ENCODE peak calls at places on chromosomes 16 and 17, in eight cellular contexts. G, A, O, Q, N, T, Z and J are unnamed samples.

GRCh38 chr16:72517154-72517553 is 345.2 kb upstream of the PMFBP1 start:
- DNase-seq in N (no peak), Q (no peak), G (no peak), T (no peak), Z (no peak), O (no peak), A (no peak), J (no peak)

GRCh38 chr16:1257561-1258217 is 1.8 kb downstream of the TPSD1 start:
- DNase-seq in T (no peak), O (no peak), Q (no peak), G (no peak), Z (no peak), N (no peak), A (no peak), J (no peak)

GRCh38 chr17:43556292-43556691 is 10.2 kb upstream of the ETV4 start:
- DNase-seq in Z (no peak), T (peak), Q (peak), G (peak), O (no peak), N (no peak), A (peak), J (peak)

GRCh38 chr16:89828870-89829629 is 775 bp downstream of the SPIRE2 start:
- DNase-seq in A (no peak), G (no peak), Z (no peak), N (no peak), Q (no peak), O (no peak), T (no peak), J (peak)

GRCh38 chr17:77266891-77267341 is 126.1 kb downstream of the SEC14L1 start:
- DNase-seq in O (no peak), T (peak), Z (no peak), N (no peak), A (no peak), G (no peak), Q (peak), J (no peak)

GRCh38 chr17:65772989-65773388 is 211.5 kb upstream of the AXIN2 start:
- DNase-seq in T (no peak), O (no peak), G (no peak), N (no peak), Q (no peak), Z (no peak), A (peak), J (no peak)

GRCh38 chr17:36934144-36934758 is 3.0 kb upstream of the LHX1 start:
- DNase-seq in Q (no peak), A (peak), N (no peak), O (no peak), G (no peak), Z (no peak), T (no peak), J (no peak)

GRCh38 chr17:79574656-79575055 is 36.2 kb downstream of the RBFOX3 start:
- DNase-seq in Q (no peak), Z (no peak), A (no peak), G (no peak), O (no peak), N (no peak), T (no peak), J (no peak)

GRCh38 chr17:2172447-2172938 is 117.6 kb downstream of the HIC1 start:
- DNase-seq in A (peak), Q (no peak), G (no peak), N (no peak), Z (no peak), O (no peak), T (no peak), J (peak)

GRCh38 chr16:13231365-13231764 is 330.0 kb downstream of the SHISA9 start:
- DNase-seq in G (no peak), Q (no peak), A (no peak), Z (no peak), T (no peak), N (no peak), O (no peak), J (no peak)

GRCh38 chr16:85421338-85422123 is 191.6 kb upstream of the GSE1 start:
- DNase-seq in T (no peak), Z (no peak), Q (no peak), G (no peak), N (no peak), O (no peak), A (no peak), J (no peak)

DNA sequence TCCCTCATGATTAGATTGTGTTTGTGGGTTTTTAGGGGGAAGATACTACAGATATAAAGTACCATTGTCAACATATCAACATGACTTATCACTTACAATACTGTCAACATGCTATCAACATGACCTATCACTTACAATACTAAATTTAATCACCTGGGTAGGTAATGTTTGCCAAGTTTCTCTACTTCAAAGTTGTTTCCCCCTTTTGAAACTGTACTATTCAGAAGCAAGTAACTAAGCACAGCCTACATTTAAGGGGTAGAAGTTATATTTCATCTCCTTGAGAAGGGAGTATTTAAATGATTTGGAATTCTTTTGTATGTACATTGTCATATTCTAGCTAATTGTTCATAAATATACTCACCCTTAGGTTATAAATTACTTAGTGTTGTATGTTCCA is 68.7 kb downstream of the TRIM37 start:
- DNase-seq in N (no peak), T (no peak), Z (no peak), G (no peak), O (no peak), Q (no peak), A (no peak), J (no peak)
- TF ChIP-seq POLR2A in N (no peak), T (no peak), Z (no peak), G (no peak), O (no peak), Q (no peak), A (no peak), J (no peak)

GRCh38 chr17:63698886-63699637 is 863 bp downstream of the LIMD2 start:
- DNase-seq in A (no peak), Q (no peak), T (no peak), G (peak), N (peak), O (no peak), Z (no peak), J (no peak)
- TF ChIP-seq POLR2A in A (no peak), Q (no peak), T (no peak), G (no peak), N (peak), O (no peak), Z (no peak), J (no peak)

DNA sequence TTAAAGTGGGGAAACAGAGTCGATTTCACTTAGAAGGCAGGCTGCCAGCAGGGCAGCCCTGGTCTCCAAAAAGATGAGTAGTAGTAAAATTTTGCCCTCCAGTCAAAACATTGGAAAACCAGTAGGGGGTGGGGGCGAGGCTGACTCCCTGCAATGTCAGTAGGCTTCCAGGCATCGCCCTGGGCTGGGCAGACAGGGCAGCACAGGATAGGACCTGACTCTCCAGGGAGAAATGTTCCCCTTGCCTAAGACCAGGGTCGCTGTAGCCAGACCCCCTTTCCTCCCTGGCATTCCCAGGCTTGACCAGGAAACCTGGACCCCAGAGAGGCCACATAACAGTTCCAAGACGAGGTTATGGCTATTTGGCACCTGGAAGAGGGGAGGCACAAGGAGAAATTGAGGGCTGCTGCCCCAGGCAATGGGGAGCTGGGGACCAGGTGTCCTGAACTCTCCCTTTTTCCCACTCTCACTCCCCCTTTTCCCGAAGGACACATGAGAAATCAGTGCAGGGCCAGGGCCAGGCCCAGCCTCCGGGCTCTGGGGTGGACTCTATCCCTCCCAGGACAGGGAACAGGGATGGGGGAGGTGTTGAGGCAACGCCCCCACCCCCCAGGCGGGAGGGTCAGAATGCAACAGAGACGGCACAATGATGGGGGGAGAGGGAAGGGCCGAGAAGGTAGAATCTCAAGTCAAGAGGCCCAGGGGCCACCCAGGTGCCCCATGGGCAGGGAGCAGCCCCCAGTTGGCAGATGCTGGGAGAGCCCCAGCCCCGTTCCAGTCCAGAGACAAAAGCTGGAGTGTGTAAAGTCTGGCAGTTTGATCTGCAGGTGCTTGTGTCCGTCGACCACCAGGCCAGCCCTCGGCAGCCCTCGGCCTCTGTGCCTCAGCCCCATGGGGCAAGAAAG is 4.5 kb upstream of the SAMD14 start:
- DNase-seq in Z (no peak), A (no peak), O (no peak), T (no peak), Q (no peak), N (no peak), G (no peak), J (no peak)
- TF ChIP-seq POLR2A in Z (no peak), A (no peak), O (no peak), T (no peak), Q (no peak), N (no peak), G (no peak), J (no peak)

GRCh38 chr17:67659028-67659427 is 58.7 kb upstream of the NOL11 start:
- DNase-seq in Q (no peak), Z (no peak), O (no peak), N (no peak), T (no peak), A (no peak), G (no peak), J (no peak)

GRCh38 chr17:67663445-67663844 is 54.3 kb upstream of the NOL11 start:
- DNase-seq in Z (no peak), Q (no peak), A (peak), N (no peak), G (no peak), T (no peak), O (no peak), J (no peak)

GRCh38 chr17:67666710-67667109 is 51.0 kb upstream of the NOL11 start:
- DNase-seq in N (no peak), A (no peak), G (no peak), Z (no peak), O (no peak), T (no peak), Q (no peak), J (no peak)

GRCh38 chr17:67666028-67666427 is 51.7 kb upstream of the NOL11 start:
- DNase-seq in O (no peak), G (no peak), N (no peak), A (no peak), Z (no peak), Q (no peak), T (no peak), J (no peak)

DNA sequence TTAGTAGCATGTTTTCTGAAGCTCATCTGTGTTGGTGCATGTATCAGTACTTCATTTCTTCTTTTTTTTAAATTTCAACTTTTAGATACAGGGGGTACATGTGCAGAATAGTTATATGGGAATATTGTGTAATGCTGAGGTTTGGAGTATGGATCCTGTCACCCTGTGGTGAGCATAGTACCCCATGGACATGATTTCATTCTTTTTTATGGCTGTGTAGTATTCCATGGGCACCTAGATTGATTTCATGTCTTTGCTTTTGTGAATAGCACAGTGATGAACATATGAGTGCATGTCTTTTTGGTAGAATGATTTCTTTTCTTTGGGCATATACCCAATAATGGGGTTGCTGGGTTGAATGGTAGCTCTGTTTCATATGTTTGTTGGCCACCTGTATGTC is 55.0 kb upstream of the NOL11 start:
- DNase-seq in Z (no peak), A (no peak), N (no peak), T (no peak), O (no peak), G (no peak), Q (no peak), J (no peak)
- TF ChIP-seq POLR2A in Z (no peak), A (no peak), N (no peak), T (no peak), O (no peak), G (no peak), Q (no peak), J (no peak)

DNA sequence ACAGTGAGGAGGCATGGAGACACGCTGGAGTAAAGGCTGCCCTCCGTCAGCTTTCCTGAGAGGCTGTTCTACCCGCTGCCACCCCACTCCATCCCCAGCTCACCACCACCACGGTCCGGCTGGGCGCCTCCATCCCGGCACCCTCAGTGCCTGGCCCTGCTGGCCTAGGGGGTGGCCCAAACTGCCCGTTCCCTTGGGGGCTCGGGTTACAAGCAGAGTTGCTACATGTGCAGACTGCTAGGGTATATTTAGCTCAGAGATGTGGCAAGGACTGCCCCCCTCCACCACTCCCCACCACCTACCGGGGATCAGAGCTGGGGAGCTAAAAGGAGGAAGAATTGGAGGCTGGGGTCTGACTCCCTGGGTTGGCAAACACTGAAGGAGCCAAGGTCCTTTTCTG is 4.1 kb downstream of the CACNB1 start:
- DNase-seq in O (no peak), Z (no peak), T (no peak), G (no peak), A (no peak), N (no peak), Q (no peak), J (no peak)
- TF ChIP-seq POLR2A in O (no peak), Z (no peak), T (no peak), G (no peak), A (no peak), N (no peak), Q (no peak), J (no peak)

GRCh38 chr16:20303012-20303411 is 24.3 kb downstream of the GP2 start:
- DNase-seq in Z (no peak), A (no peak), T (no peak), G (no peak), Q (peak), O (no peak), N (no peak), J (no peak)
- TF ChIP-seq POLR2A in Z (no peak), A (no peak), T (no peak), G (no peak), Q (no peak), O (no peak), N (no peak), J (no peak)

GRCh38 chr16:69310479-69311114 is 553 bp upstream of the VPS4A start:
- DNase-seq in A (no peak), Q (no peak), N (no peak), T (no peak), Z (no peak), G (peak), O (no peak), J (no peak)

GRCh38 chr16:69309316-69309715 is 1.8 kb upstream of the VPS4A start:
- DNase-seq in Z (no peak), T (no peak), N (peak), Q (no peak), O (no peak), A (no peak), G (peak), J (no peak)

GRCh38 chr16:69313469-69313868 is 2.3 kb downstream of the VPS4A start:
- DNase-seq in A (no peak), N (no peak), Q (no peak), O (no peak), T (no peak), G (no peak), Z (no peak), J (no peak)

GRCh38 chr16:69311533-69312388 is 611 bp downstream of the VPS4A start:
- DNase-seq in O (no peak), T (peak), Q (no peak), N (no peak), A (peak), Z (no peak), G (peak), J (peak)

GRCh38 chr16:69311115-69311532 is at the start of gene VPS4A:
- DNase-seq in Q (peak), A (peak), T (peak), N (peak), Z (peak), O (peak), G (peak), J (peak)
- TF ChIP-seq POLR2A in Q (no peak), A (peak), T (peak), N (peak), Z (no peak), O (peak), G (peak), J (peak)

GRCh38 chr16:19884611-19885455 is at the start of gene GPRC5B:
- DNase-seq in Z (no peak), N (peak), T (peak), O (no peak), A (peak), G (peak), Q (peak), J (peak)
- TF ChIP-seq POLR2A in Z (no peak), N (no peak), T (no peak), O (no peak), A (peak), G (no peak), Q (no peak), J (no peak)